ENCODE peak calls at places on chromosome 10, in seven cellular contexts. R, I, K, X, A, E and T are unnamed samples.

GRCh38 chr10:121069061-121069850 is 218.1 kb downstream of the WDR11 start:
- DNase-seq in K (peak; percentile 42), X (no peak), R (peak; percentile 88), E (no peak), I (no peak), A (no peak), T (no peak)

GRCh38 chr10:7794627-7795026 is 6.7 kb downstream of the ATP5F1C start:
- DNase-seq in R (no peak), I (no peak), A (no peak), X (no peak), K (no peak), E (no peak), T (no peak)

GRCh38 chr10:69953851-69954250 is 98.8 kb upstream of the MACROH2A2 start:
- DNase-seq in R (no peak), X (no peak), A (no peak), K (no peak), E (no peak), I (no peak), T (no peak)

GRCh38 chr10:16646474-16647059 is 124.9 kb upstream of the C1QL3 start:
- DNase-seq in A (no peak), K (no peak), R (no peak), I (no peak), X (no peak), E (no peak), T (no peak)

GRCh38 chr10:30583778-30584415 is 45.7 kb downstream of the LYZL2 start:
- DNase-seq in X (no peak), K (peak; percentile 70), R (peak; percentile 49), I (no peak), A (peak; percentile 13), E (peak; percentile 29), T (no peak)

GRCh38 chr10:78545756-78546155 is 512.1 kb downstream of the RPS24 start:
- DNase-seq in A (no peak), K (no peak), R (no peak), I (no peak), E (no peak), X (no peak), T (no peak)

GRCh38 chr10:19651549-19651948 is 164.7 kb upstream of the PLXDC2 start:
- DNase-seq in X (no peak), E (no peak), A (no peak), R (no peak), I (peak; percentile 72), K (no peak), T (no peak)

GRCh38 chr10:31322647-31323046 is 3.6 kb downstream of the ZEB1 start:
- DNase-seq in I (no peak), K (no peak), A (no peak), X (no peak), E (no peak), R (no peak), T (no peak)

GRCh38 chr10:16562891-16563290 is 41.2 kb upstream of the C1QL3 start:
- DNase-seq in I (peak; percentile 1), K (no peak), A (no peak), E (no peak), R (no peak), X (no peak), T (no peak)

GRCh38 chr10:24360286-24361127 is 151.6 kb downstream of the KIAA1217 start:
- DNase-seq in X (no peak), E (peak; percentile 70), K (no peak), A (peak; percentile 71), R (peak; percentile 64), I (no peak), T (peak; percentile 43)

GRCh38 chr10:71742301-71743098 is 22.9 kb upstream of the C10orf105 start:
- DNase-seq in A (no peak), E (no peak), I (no peak), R (no peak), X (peak; percentile 46), K (no peak), T (no peak)

GRCh38 chr10:5532618-5533097 is 7.9 kb downstream of the CALML3 start:
- DNase-seq in I (no peak), R (no peak), K (no peak), A (no peak), X (peak; percentile 31), E (no peak), T (no peak)

GRCh38 chr10:119817991-119818888 is 54.4 kb downstream of the MCMBP start:
- DNase-seq in K (no peak), A (peak; percentile 91), R (peak; percentile 59), E (peak; percentile 94), X (peak; percentile 81), I (peak; percentile 17), T (peak; percentile 95)
- TF ChIP-seq CTCF in K (no peak), A (peak; percentile 44), R (no peak), E (peak; percentile 58), X (no peak), I (peak; percentile 28), T (peak; percentile 59)

GRCh38 chr10:101290415-101290814 is 61.2 kb upstream of the LBX1 start:
- DNase-seq in E (no peak), A (no peak), K (no peak), R (no peak), I (no peak), X (no peak), T (no peak)

GRCh38 chr10:101293007-101293723 is 60.8 kb upstream of the BTRC start:
- DNase-seq in K (no peak), R (no peak), A (no peak), X (no peak), E (no peak), I (no peak), T (no peak)

GRCh38 chr10:101292194-101293006 is 61.6 kb upstream of the BTRC start:
- DNase-seq in E (peak; percentile 29), I (no peak), R (no peak), K (no peak), X (no peak), A (peak; percentile 61), T (no peak)

GRCh38 chr10:101289541-101289940 is 60.3 kb upstream of the LBX1 start:
- DNase-seq in E (no peak), R (no peak), I (no peak), A (no peak), X (no peak), K (no peak), T (no peak)

GRCh38 chr10:101291254-101292193 is 62.3 kb upstream of the LBX1 start:
- DNase-seq in K (no peak), X (peak; percentile 78), E (peak; percentile 87), I (no peak), R (peak; percentile 55), A (peak; percentile 93), T (peak; percentile 81)
- TF ChIP-seq CTCF in K (peak; percentile 70), X (peak; percentile 65), E (peak; percentile 90), I (peak; percentile 69), R (peak; percentile 62), A (peak; percentile 78), T (peak; percentile 86)

DNA sequence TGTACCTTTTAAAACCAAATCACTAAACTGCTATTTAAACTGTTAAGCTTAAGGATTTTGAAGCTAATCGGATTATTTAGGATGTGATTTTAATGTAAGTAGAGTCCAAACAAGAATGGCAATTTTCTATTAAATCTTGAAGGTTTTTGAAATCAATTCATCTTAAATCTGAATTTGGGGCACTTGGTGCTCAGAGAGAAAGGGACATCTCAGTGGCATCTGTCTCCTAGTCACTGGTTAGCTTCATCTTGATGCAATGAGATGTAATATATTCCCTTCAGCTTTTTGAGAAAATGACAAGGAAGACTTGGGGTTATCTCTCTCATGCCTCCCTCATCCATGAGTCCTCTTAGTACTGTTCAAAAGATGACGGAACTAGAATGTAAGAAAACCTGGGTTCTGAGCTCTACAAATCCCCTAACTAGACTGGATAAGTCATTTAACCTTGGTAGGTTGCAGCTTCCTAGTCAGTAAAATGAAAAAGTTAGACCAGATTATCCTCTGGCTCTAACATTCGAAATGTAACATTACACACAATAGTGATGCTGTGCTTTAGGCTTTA is 198.5 kb upstream of the NEBL start:
- DNase-seq in A (no peak), E (no peak), X (no peak), R (no peak), K (no peak), I (peak; percentile 60), T (no peak)
- TF ChIP-seq CTCF in A (no peak), E (no peak), X (no peak), R (no peak), K (no peak), I (no peak), T (no peak)

GRCh38 chr10:50275650-50276235 is 24.4 kb upstream of the ASAH2 start:
- DNase-seq in I (no peak), K (no peak), A (peak; percentile 43), E (peak; percentile 63), R (peak; percentile 11), X (no peak), T (peak; percentile 24)

GRCh38 chr10:50272531-50272930 is 21.2 kb upstream of the ASAH2 start:
- DNase-seq in I (no peak), X (no peak), K (no peak), E (no peak), A (no peak), R (no peak), T (no peak)

GRCh38 chr10:50271564-50272250 is 20.4 kb upstream of the ASAH2 start:
- DNase-seq in K (no peak), E (no peak), R (no peak), X (no peak), I (no peak), A (no peak), T (no peak)
- TF ChIP-seq CTCF in K (no peak), E (no peak), R (no peak), X (no peak), I (no peak), A (no peak), T (no peak)

GRCh38 chr10:90779573-90779972 is 78.3 kb downstream of the HTR7 start:
- DNase-seq in E (no peak), A (no peak), R (peak; percentile 20), X (no peak), K (no peak), I (no peak), T (no peak)
- TF ChIP-seq CTCF in E (peak; percentile 53), A (peak; percentile 14), R (no peak), X (no peak), K (no peak), I (peak; percentile 39), T (peak; percentile 23)

GRCh38 chr10:81219758-81220157 is 655.2 kb upstream of the NRG3 start:
- DNase-seq in X (no peak), E (no peak), R (no peak), I (no peak), K (no peak), A (no peak), T (no peak)
- TF ChIP-seq CTCF in X (no peak), E (no peak), R (no peak), I (no peak), K (no peak), A (no peak), T (no peak)

GRCh38 chr10:104301907-104302690 is 33.1 kb downstream of the GSTO2 start:
- DNase-seq in A (no peak), K (no peak), R (no peak), X (no peak), I (no peak), E (no peak), T (no peak)
- TF ChIP-seq CTCF in A (no peak), K (no peak), R (no peak), X (no peak), I (no peak), E (no peak), T (no peak)